ENCODE peak calls at places on chromosomes 3 and 15, in ten cellular contexts. E is type B pancreatic cell; U is endothelial cell; T is transverse colon; S is fibroblast of mammary gland; M is fibroblast of the aortic adventitia; P is AG10803; Y is CD8-positive, alpha-beta T cell; K is nephron progenitor cell; D is breast epithelium. A is an unnamed sample.

GRCh38 chr3:5304789-5305680 is 117.5 kb downstream of the EDEM1 start:
- DNase-seq in E (no peak), U (peak), T (peak), S (peak), M (peak), P (peak), Y (no peak), K (peak), D (no peak), A (peak)

GRCh38 chr3:45055411-45056143 is 29.5 kb downstream of the CLEC3B start:
- DNase-seq in E (no peak), U (peak), T (no peak), S (peak), M (peak), P (peak), Y (no peak), K (no peak), D (no peak), A (no peak)

GRCh38 chr3:20022954-20023644 is 11.0 kb upstream of the PP2D1 start:
- DNase-seq in E (no peak), U (peak), T (no peak), S (no peak), M (no peak), P (no peak), Y (no peak), K (no peak), D (no peak), A (no peak)

GRCh38 chr3:12974819-12975218 is 98.4 kb downstream of the IQSEC1 start:
- DNase-seq in E (no peak), U (no peak), T (no peak), S (no peak), M (no peak), P (no peak), Y (no peak), K (no peak), D (no peak), A (no peak)

GRCh38 chr3:76403556-76403955 is 618.2 kb upstream of the ZNF717 start:
- DNase-seq in E (no peak), U (no peak), T (no peak), S (peak), M (no peak), P (no peak), Y (no peak), K (no peak), D (no peak), A (no peak)

GRCh38 chr3:151296226-151296625 is 17.9 kb upstream of the P2RY14 start:
- DNase-seq in E (no peak), U (no peak), T (no peak), S (no peak), M (no peak), P (no peak), Y (no peak), K (no peak), D (no peak), A (no peak)

GRCh38 chr3:123419850-123420292 is 29.0 kb downstream of the ADCY5 start:
- DNase-seq in E (no peak), U (no peak), T (no peak), S (peak), M (no peak), P (no peak), Y (no peak), K (no peak), D (no peak), A (no peak)

GRCh38 chr15:90322531-90322930 is 29.6 kb upstream of the ZNF774 start:
- DNase-seq in E (peak), U (no peak), T (no peak), S (no peak), M (peak), P (no peak), Y (no peak), K (no peak), D (no peak), A (no peak)

GRCh38 chr15:62087671-62088360 is 21.0 kb downstream of the C2CD4A start:
- DNase-seq in E (no peak), U (no peak), T (no peak), S (peak), M (peak), P (peak), Y (no peak), K (no peak), D (no peak), A (no peak)

GRCh38 chr3:127473244-127474024 is 117.1 kb downstream of the TPRA1 start:
- DNase-seq in E (no peak), U (peak), T (no peak), S (no peak), M (no peak), P (no peak), Y (no peak), K (peak), D (no peak), A (peak)

GRCh38 chr15:80549191-80549590 is 145.0 kb downstream of the ARNT2 start:
- DNase-seq in E (no peak), U (no peak), T (no peak), S (peak), M (peak), P (peak), Y (no peak), K (no peak), D (no peak), A (no peak)

GRCh38 chr3:197368330-197368729 is 69.9 kb upstream of the DLG1 start:
- DNase-seq in E (no peak), U (no peak), T (no peak), S (no peak), M (no peak), P (no peak), Y (no peak), K (no peak), D (no peak), A (no peak)

GRCh38 chr15:89494941-89495637 is 1.3 kb downstream of the RHCG start:
- DNase-seq in E (no peak), U (peak), T (peak), S (peak), M (peak), P (no peak), Y (no peak), K (peak), D (no peak), A (peak)

GRCh38 chr3:163547045-163547692 is 1531.1 kb downstream of the SI start:
- DNase-seq in E (no peak), U (no peak), T (no peak), S (no peak), M (no peak), P (no peak), Y (no peak), K (no peak), D (no peak), A (no peak)

GRCh38 chr3:168249048-168249538 is 153.4 kb upstream of the GOLIM4 start:
- DNase-seq in E (no peak), U (peak), T (no peak), S (peak), M (peak), P (no peak), Y (no peak), K (no peak), D (no peak), A (peak)

GRCh38 chr3:168248383-168249047 is 152.8 kb upstream of the GOLIM4 start:
- DNase-seq in E (no peak), U (peak), T (no peak), S (peak), M (peak), P (peak), Y (no peak), K (peak), D (no peak), A (peak)

GRCh38 chr3:168251371-168251770 is 155.6 kb upstream of the GOLIM4 start:
- DNase-seq in E (no peak), U (no peak), T (no peak), S (no peak), M (no peak), P (no peak), Y (no peak), K (no peak), D (no peak), A (peak)

GRCh38 chr3:168250415-168250861 is 154.7 kb upstream of the GOLIM4 start:
- DNase-seq in E (no peak), U (peak), T (no peak), S (no peak), M (peak), P (no peak), Y (no peak), K (peak), D (no peak), A (peak)

GRCh38 chr3:168249539-168250414 is 154.1 kb upstream of the GOLIM4 start:
- DNase-seq in E (peak), U (peak), T (peak), S (peak), M (peak), P (peak), Y (no peak), K (peak), D (peak), A (peak)
- TF ChIP-seq CTCF in E (peak), U (no peak), T (no peak), S (peak), M (no peak), P (peak), Y (no peak), K (peak), D (no peak), A (peak)

DNA sequence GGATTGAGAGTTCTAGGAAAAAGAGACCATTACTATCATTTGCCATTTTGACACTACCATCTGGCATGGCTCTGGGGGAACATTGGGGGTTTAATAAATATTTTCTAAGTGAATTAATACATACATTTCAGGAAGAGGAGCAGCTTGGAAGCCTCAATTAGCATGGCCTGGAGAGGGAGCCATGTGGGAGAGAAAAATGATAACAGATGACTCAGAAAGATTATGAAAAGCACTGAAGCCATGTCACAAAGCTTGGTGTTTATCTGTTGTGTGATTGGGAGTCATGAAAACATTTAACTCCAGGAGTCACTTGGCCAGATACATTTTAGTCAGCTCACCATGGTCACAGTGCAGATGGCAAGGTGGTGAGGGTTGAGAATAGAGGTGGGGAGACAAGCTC is 121.0 kb downstream of the SSR3 start:
- DNase-seq in E (no peak), U (no peak), T (no peak), S (peak), M (peak), P (peak), Y (no peak), K (no peak), D (no peak), A (no peak)
- TF ChIP-seq CTCF in E (no peak), U (no peak), T (no peak), S (no peak), M (no peak), P (peak), Y (no peak), K (no peak), D (no peak), A (no peak)

GRCh38 chr3:143814358-143814968 is 33.8 kb downstream of the SLC9A9 start:
- DNase-seq in E (no peak), U (no peak), T (no peak), S (no peak), M (no peak), P (no peak), Y (no peak), K (no peak), D (no peak), A (no peak)
- TF ChIP-seq CTCF in E (no peak), U (no peak), T (no peak), S (no peak), M (no peak), P (no peak), Y (no peak), K (no peak), D (no peak), A (no peak)

DNA sequence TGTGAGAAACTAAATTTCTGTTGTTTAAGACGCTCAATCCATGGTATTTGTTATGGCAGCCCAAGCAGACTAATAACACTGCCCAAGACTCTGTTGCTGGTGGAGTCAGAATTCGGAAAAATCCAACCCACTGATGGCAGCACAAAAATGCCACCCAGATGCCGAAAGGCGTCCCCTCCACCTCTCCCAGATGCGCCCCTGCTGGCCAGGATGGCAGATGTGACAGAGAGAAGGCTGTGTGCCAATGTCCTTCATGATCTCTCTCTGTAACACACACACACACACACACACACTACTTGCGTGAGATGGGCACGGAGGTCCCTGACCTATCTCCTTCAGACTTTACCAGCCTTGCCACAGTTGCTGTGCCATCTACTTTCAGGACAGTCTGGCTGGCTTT is 10.9 kb upstream of the LYSMD4 start:
- DNase-seq in E (no peak), U (no peak), T (no peak), S (no peak), M (no peak), P (no peak), Y (no peak), K (no peak), D (no peak), A (no peak)
- TF ChIP-seq CTCF in E (peak), U (no peak), T (no peak), S (no peak), M (no peak), P (no peak), Y (no peak), K (no peak), D (no peak), A (no peak)

GRCh38 chr3:102741105-102741504 is 306.3 kb downstream of the ZPLD1 start:
- DNase-seq in E (no peak), U (no peak), T (no peak), S (no peak), M (no peak), P (no peak), Y (no peak), K (no peak), D (no peak), A (no peak)
- TF ChIP-seq CTCF in E (no peak), U (no peak), T (no peak), S (no peak), M (no peak), P (peak), Y (no peak), K (peak), D (no peak), A (no peak)